ENCODE peak calls at places on chromosomes 2 and 18, in five cellular contexts. E, I, T, G and V are unnamed samples.

GRCh38 chr2:72921866-72922265 is 4.5 kb downstream of the EMX1 start:
- DNase-seq in E (peak; percentile 41), I (no peak), T (no peak), G (no peak), V (no peak)

GRCh38 chr2:240226672-240227537 is 86.4 kb upstream of the OTOS start:
- DNase-seq in E (peak; percentile 32), I (peak; percentile 3), T (no peak), G (no peak), V (no peak)

GRCh38 chr18:3985030-3985429 is 470.1 kb downstream of the DLGAP1 start:
- DNase-seq in E (no peak), I (no peak), T (no peak), G (no peak), V (peak; percentile 27)

GRCh38 chr2:70779911-70780580 is 10.4 kb downstream of the FIGLA start:
- DNase-seq in E (no peak), I (no peak), T (no peak), G (no peak), V (no peak)

GRCh38 chr2:239502430-239503221 is 101.8 kb upstream of the HDAC4 start:
- DNase-seq in E (no peak), I (no peak), T (no peak), G (no peak), V (no peak)

GRCh38 chr18:12429556-12429955 is 21.8 kb downstream of the PRELID3A start:
- DNase-seq in E (no peak), I (no peak), T (no peak), G (no peak), V (no peak)

GRCh38 chr18:13916559-13916958 is 1.2 kb upstream of the MC2R start:
- DNase-seq in E (no peak), I (no peak), T (no peak), G (no peak), V (no peak)

GRCh38 chr2:55553321-55553720 is 33.8 kb downstream of the CFAP36 start:
- DNase-seq in E (no peak), I (no peak), T (no peak), G (no peak), V (no peak)

GRCh38 chr2:186950694-186951093 is 101.7 kb upstream of the ZSWIM2 start:
- DNase-seq in E (no peak), I (no peak), T (no peak), G (no peak), V (no peak)

GRCh38 chr2:162328424-162329157 is 10.1 kb upstream of the IFIH1 start:
- DNase-seq in E (no peak), I (no peak), T (no peak), G (no peak), V (no peak)

GRCh38 chr2:201952212-201952611 is 81.4 kb upstream of the FZD7 start:
- DNase-seq in E (peak; percentile 79), I (no peak), T (no peak), G (no peak), V (no peak)

GRCh38 chr2:3683748-3684454 is 19.5 kb upstream of the DCDC2C start:
- DNase-seq in E (no peak), I (no peak), T (no peak), G (no peak), V (no peak)

GRCh38 chr2:25380023-25380422 is 38.3 kb upstream of the DNMT3A start:
- DNase-seq in E (no peak), I (no peak), T (no peak), G (no peak), V (no peak)

GRCh38 chr2:151765760-151766159 is 31.5 kb upstream of the NEB start:
- DNase-seq in E (no peak), I (no peak), T (no peak), G (no peak), V (no peak)

GRCh38 chr2:72423766-72424165 is 276.1 kb upstream of the CYP26B1 start:
- DNase-seq in E (no peak), I (no peak), T (no peak), G (no peak), V (peak; percentile 50)

GRCh38 chr18:49949991-49950395 is 136.7 kb upstream of the ACAA2 start:
- DNase-seq in E (no peak), I (no peak), T (no peak), G (no peak), V (no peak)

GRCh38 chr2:159071190-159071915 is 102.9 kb downstream of the TANC1 start:
- DNase-seq in E (no peak), I (no peak), T (no peak), G (no peak), V (peak; percentile 88)

GRCh38 chr2:64998658-64999061 is 9.5 kb downstream of the SLC1A4 start:
- DNase-seq in E (no peak), I (no peak), T (no peak), G (no peak), V (peak; percentile 81)

GRCh38 chr2:170996316-170996715 is 67.3 kb downstream of the GORASP2 start:
- DNase-seq in E (no peak), I (no peak), T (no peak), G (no peak), V (peak; percentile 66)

GRCh38 chr2:26720322-26721166 is 28.0 kb downstream of the KCNK3 start:
- DNase-seq in E (no peak), I (no peak), T (peak; percentile 74), G (peak; percentile 87), V (peak; percentile 88)

GRCh38 chr18:23871410-23871809 is 143.1 kb upstream of the TTC39C start:
- DNase-seq in E (no peak), I (peak; percentile 81), T (peak; percentile 71), G (peak; percentile 29), V (no peak)

GRCh38 chr18:41486581-41486980 is 468.5 kb upstream of the PIK3C3 start:
- DNase-seq in E (peak; percentile 65), I (no peak), T (no peak), G (no peak), V (no peak)

GRCh38 chr18:2656237-2657042 is 914 bp downstream of the SMCHD1 start:
- DNase-seq in E (peak; percentile 70), I (peak; percentile 46), T (peak; percentile 65), G (peak; percentile 56), V (peak; percentile 74)

GRCh38 chr2:151637284-151637781 is 96.9 kb downstream of the NEB start:
- DNase-seq in E (no peak), I (peak; percentile 39), T (peak; percentile 23), G (no peak), V (no peak)

GRCh38 chr18:13051159-13051558 is 60.0 kb downstream of the CEP192 start:
- DNase-seq in E (no peak), I (no peak), T (no peak), G (no peak), V (no peak)

GRCh38 chr18:23115683-23116096 is 19.6 kb upstream of the CABLES1 start:
- DNase-seq in E (no peak), I (no peak), T (no peak), G (no peak), V (peak; percentile 90)

GRCh38 chr2:134158295-134158694 is 95.6 kb upstream of the MGAT5 start:
- DNase-seq in E (no peak), I (no peak), T (no peak), G (no peak), V (no peak)

GRCh38 chr2:134153481-134153880 is 100.4 kb upstream of the MGAT5 start:
- DNase-seq in E (no peak), I (no peak), T (no peak), G (no peak), V (no peak)

GRCh38 chr2:134149904-134150303 is 104.0 kb upstream of the MGAT5 start:
- DNase-seq in E (peak; percentile 77), I (no peak), T (no peak), G (no peak), V (no peak)

GRCh38 chr2:134155134-134155533 is 98.7 kb upstream of the MGAT5 start:
- DNase-seq in E (no peak), I (no peak), T (no peak), G (no peak), V (no peak)

GRCh38 chr2:134154269-134154668 is 99.6 kb upstream of the MGAT5 start:
- DNase-seq in E (no peak), I (no peak), T (peak; percentile 37), G (no peak), V (no peak)
- H3K27me3 ChIP-seq in E (no peaks in the 10 kb centered on the region), I (no peaks in the 10 kb centered on the region), T (no peaks in the 10 kb centered on the region), G (no peaks in the 10 kb centered on the region), V (no peaks in the 10 kb centered on the region)

DNA sequence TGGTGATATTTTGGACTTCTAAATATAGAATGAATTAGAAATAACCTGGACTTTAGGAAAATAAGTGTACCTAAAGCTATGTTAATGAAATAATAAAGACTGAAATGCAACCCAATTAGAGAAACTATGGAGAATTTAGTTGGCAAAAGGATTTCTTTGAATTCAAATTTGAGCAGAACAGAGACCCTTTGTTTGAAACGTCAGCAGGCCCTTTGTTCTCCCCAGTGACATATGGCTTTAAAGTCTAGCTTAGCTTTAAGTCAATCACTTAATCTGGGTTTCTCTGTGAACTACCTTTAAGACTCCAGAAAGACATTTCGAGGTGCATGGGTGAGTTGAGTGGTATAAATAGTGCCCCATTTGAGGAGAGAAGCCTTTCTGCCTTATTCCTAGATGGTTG is 130.5 kb upstream of the CREB1 start:
- DNase-seq in E (no peak), I (no peak), T (no peak), G (no peak), V (no peak)
- H3K4me3 ChIP-seq in E (no peak overlapping the region), I (no peak overlapping the region), T (no peak overlapping the region), G (no peak overlapping the region), V (no peak overlapping the region)

DNA sequence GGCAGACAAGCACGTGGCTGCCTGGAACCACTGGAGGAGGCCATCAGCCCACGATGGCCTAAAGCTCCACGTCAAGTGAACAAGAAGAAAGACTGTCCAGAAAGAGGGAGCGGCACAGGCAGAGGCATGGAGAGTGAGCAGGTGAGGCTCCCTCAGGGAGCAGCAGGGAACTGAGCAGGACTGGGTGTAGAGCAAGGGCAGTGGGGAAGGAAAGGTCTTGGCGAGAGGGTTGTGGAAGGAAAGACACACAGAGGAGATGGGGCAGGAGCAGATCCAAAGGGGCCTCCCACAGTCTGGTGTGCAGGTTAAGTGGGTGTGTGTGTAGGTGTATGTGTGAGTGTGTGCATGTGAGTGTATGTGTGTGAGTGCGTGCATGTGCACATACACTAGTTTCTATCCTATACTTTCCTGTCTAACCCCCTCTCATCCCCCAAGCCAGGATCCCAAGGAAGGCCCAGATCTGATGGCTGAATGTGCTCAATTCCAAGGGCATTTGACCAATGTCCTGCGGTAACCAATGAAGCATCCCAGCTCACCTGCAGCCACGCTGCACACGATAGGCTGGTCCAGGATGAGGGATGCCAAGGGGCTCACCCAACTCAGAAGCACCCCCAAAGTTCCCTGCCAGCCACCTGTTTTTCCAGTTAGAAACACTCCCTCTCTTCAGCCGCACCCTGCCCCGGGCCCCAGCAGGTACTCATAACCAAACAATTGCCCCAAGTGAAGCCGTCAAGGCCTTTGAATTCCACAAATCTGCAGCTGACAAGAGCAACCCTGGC is 262.5 kb upstream of the RAB6C start:
- DNase-seq in E (peak; percentile 70), I (no peak), T (no peak), G (no peak), V (no peak)
- H3K4me1 ChIP-seq in E (no peaks in the 10 kb centered on the region), I (no peaks in the 10 kb centered on the region), T (no peaks in the 10 kb centered on the region), G (no peaks in the 10 kb centered on the region), V (peaks cover 15% of the 10 kb centered on the region)

DNA sequence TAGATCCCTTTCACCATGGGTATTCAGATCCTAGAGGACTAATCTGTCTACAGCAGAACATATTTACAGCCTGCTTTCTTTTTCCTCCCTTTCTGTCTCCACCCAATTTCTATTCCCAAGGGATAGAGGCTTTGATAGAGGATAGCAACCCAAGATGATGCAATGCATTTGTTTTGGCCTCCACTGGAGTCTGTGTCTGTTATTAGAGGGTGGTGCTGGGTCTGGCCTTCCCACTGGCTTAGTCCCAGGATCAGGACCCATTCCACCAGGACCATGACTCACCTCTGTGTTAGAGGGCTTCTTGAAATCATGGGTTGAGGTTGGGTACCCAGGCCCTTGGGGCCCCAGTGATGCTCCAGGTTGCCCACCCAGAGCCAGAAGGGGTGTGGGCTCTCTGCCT is 239.7 kb upstream of the TNP1 start:
- DNase-seq in E (no peak), I (no peak), T (no peak), G (peak; percentile 32), V (peak; percentile 65)
- H3K27me3 ChIP-seq in E (no peaks in the 10 kb centered on the region), I (no peaks in the 10 kb centered on the region), T (no peaks in the 10 kb centered on the region), G (no peaks in the 10 kb centered on the region), V (no peaks in the 10 kb centered on the region)

GRCh38 chr2:197657562-197657961 is 17.8 kb downstream of the RFTN2 start:
- DNase-seq in E (no peak), I (no peak), T (no peak), G (no peak), V (no peak)
- H3K4me3 ChIP-seq in E (no peak overlapping the region), I (no peak overlapping the region), T (no peak overlapping the region), G (no peak overlapping the region), V (no peak overlapping the region)